ENCODE peak calls at places on chromosomes 5 and 9, in seven cellular contexts. M is coronary artery, B is endothelial cell of umbilical vein, T is right atrium auricular region, X is AG09309, K is pancreas, G is kidney epithelial cell. I is an unnamed sample.

GRCh38 chr9:93579711-93580516 is 3.5 kb downstream of the PHF2 start:
- DNase-seq in M (peak; percentile 72), B (no peak), T (peak; percentile 56), X (no peak), K (no peak), G (no peak), I (no peak)

GRCh38 chr5:64790210-64790609 is 21.5 kb downstream of the CWC27 start:
- DNase-seq in M (no peak), B (no peak), T (no peak), X (no peak), K (no peak), G (no peak), I (no peak)

GRCh38 chr9:75912951-75913350 is 22.5 kb downstream of the PCSK5 start:
- DNase-seq in M (no peak), B (no peak), T (no peak), X (no peak), K (peak; percentile 26), G (no peak), I (no peak)

GRCh38 chr9:73529666-73530065 is 378.0 kb downstream of the ANXA1 start:
- DNase-seq in M (no peak), B (no peak), T (no peak), X (no peak), K (no peak), G (no peak), I (no peak)

GRCh38 chr9:16213781-16214515 is 656.5 kb downstream of the BNC2 start:
- DNase-seq in M (peak; percentile 82), B (peak; percentile 91), T (peak; percentile 85), X (peak; percentile 89), K (no peak), G (no peak), I (peak; percentile 97)

GRCh38 chr9:134841180-134841904 is 39.3 kb upstream of the FCN2 start:
- DNase-seq in M (no peak), B (no peak), T (no peak), X (no peak), K (no peak), G (no peak), I (no peak)

GRCh38 chr9:121185178-121185745 is 16.4 kb downstream of the RAB14 start:
- DNase-seq in M (no peak), B (no peak), T (no peak), X (no peak), K (no peak), G (no peak), I (no peak)

GRCh38 chr5:152542741-152543140 is 137.7 kb upstream of the NMUR2 start:
- DNase-seq in M (no peak), B (no peak), T (no peak), X (no peak), K (no peak), G (peak; percentile 1), I (peak; percentile 12)

GRCh38 chr9:19660019-19660418 is 128.8 kb downstream of the SLC24A2 start:
- DNase-seq in M (no peak), B (no peak), T (no peak), X (no peak), K (no peak), G (no peak), I (no peak)

GRCh38 chr5:157362502-157362901 is 96.6 kb downstream of the CYFIP2 start:
- DNase-seq in M (no peak), B (no peak), T (peak; percentile 18), X (no peak), K (no peak), G (no peak), I (no peak)

GRCh38 chr5:111079846-111080245 is 8.3 kb downstream of the TSLP start:
- DNase-seq in M (no peak), B (no peak), T (no peak), X (no peak), K (no peak), G (no peak), I (no peak)

GRCh38 chr5:36573441-36573840 is 33.0 kb upstream of the SLC1A3 start:
- DNase-seq in M (no peak), B (peak; percentile 51), T (no peak), X (no peak), K (no peak), G (peak; percentile 66), I (peak; percentile 89)

GRCh38 chr9:91178281-91179236 is 183.2 kb downstream of the AUH start:
- DNase-seq in M (peak; percentile 62), B (no peak), T (peak; percentile 53), X (no peak), K (no peak), G (no peak), I (no peak)

GRCh38 chr9:69131682-69132081 is 42.4 kb upstream of the TJP2 start:
- DNase-seq in M (no peak), B (peak; percentile 53), T (no peak), X (peak; percentile 84), K (no peak), G (peak; percentile 99), I (peak; percentile 82)

GRCh38 chr9:95024097-95024671 is 293.3 kb downstream of the FANCC start:
- DNase-seq in M (no peak), B (peak; percentile 77), T (no peak), X (no peak), K (peak; percentile 76), G (no peak), I (no peak)

GRCh38 chr5:149333711-149334443 is 11.4 kb upstream of the GRPEL2 start:
- DNase-seq in M (no peak), B (peak; percentile 79), T (no peak), X (no peak), K (no peak), G (no peak), I (no peak)

GRCh38 chr5:1563051-1563461 is 39.3 kb upstream of the LPCAT1 start:
- DNase-seq in M (no peak), B (no peak), T (no peak), X (no peak), K (no peak), G (no peak), I (no peak)

GRCh38 chr5:172768573-172769323 is 2.2 kb downstream of the DUSP1 start:
- DNase-seq in M (no peak), B (peak; percentile 55), T (no peak), X (no peak), K (peak; percentile 69), G (no peak), I (no peak)

DNA sequence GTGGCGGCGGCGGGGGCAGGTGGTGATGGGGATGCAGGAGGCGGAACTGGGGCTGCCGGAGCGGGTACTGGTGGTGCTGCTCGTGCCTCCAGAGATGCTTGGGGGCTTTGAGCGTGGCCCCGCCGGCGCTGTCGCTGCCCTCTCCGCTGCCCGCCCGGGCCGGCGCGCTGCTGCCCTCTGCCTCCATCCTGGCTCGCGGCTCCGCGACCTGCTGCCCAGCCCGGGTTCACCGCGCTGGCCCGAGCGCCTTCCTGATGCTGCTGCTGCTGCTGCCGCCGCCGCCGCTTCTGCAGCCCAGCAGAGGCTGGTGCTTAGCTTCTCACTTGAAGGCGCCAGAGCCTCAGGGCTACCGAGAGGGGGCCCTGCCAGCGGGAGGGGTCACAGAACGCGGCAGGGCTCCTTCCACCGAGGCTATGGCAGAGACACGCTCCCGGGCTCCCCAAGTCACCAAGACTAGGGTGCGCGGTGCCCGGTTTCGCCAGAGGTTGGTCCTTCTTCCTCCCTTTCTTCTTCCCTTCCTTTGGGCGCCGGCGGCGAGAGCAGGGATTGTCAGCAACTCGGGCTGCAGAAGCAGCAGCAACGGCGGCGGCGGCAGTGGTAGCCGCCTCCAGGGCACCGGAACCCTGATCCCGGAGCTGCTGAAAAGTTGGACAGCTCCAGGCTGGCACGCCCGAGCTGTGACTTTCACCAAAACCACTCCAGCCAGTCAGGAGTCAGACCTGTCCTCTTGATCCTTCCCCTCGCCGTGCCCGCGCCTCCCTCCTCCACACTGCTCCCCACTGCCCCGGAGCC is at the start of gene PDE4D:
- DNase-seq in M (peak; percentile 72), B (peak; percentile 49), T (no peak), X (no peak), K (peak; percentile 66), G (peak; percentile 31), I (peak; percentile 38)
- TF ChIP-seq CTCF in M (no peak), B (no peak), T (no peak), X (no peak), K (no peak), G (no peak), I (peak; percentile 17)

GRCh38 chr5:15500326-15500958 is 462 bp downstream of the FBXL7 start:
- DNase-seq in M (peak; percentile 81), B (peak; percentile 56), T (peak; percentile 85), X (no peak), K (peak; percentile 21), G (no peak), I (no peak)
- H3K4me3 ChIP-seq in M (peak overlapping the region; percentile 87), B (peak overlapping the region; percentile 88), T (peak overlapping the region; percentile 84), X (peak overlapping the region; percentile 75), K (peak overlapping the region; percentile 30), G (peak overlapping the region; percentile 93), I (peak overlapping the region; percentile 64)

GRCh38 chr9:107249131-107249533 is 33.9 kb upstream of the RAD23B start:
- DNase-seq in M (no peak), B (no peak), T (no peak), X (no peak), K (no peak), G (no peak), I (no peak)

GRCh38 chr9:107243757-107244156 is 39.3 kb upstream of the RAD23B start:
- DNase-seq in M (no peak), B (no peak), T (no peak), X (no peak), K (no peak), G (peak; percentile 84), I (peak; percentile 62)

GRCh38 chr9:107248714-107249113 is 34.4 kb upstream of the RAD23B start:
- DNase-seq in M (no peak), B (no peak), T (no peak), X (no peak), K (no peak), G (no peak), I (no peak)

GRCh38 chr9:107249665-107250285 is 33.3 kb upstream of the RAD23B start:
- DNase-seq in M (no peak), B (no peak), T (no peak), X (no peak), K (no peak), G (no peak), I (no peak)

DNA sequence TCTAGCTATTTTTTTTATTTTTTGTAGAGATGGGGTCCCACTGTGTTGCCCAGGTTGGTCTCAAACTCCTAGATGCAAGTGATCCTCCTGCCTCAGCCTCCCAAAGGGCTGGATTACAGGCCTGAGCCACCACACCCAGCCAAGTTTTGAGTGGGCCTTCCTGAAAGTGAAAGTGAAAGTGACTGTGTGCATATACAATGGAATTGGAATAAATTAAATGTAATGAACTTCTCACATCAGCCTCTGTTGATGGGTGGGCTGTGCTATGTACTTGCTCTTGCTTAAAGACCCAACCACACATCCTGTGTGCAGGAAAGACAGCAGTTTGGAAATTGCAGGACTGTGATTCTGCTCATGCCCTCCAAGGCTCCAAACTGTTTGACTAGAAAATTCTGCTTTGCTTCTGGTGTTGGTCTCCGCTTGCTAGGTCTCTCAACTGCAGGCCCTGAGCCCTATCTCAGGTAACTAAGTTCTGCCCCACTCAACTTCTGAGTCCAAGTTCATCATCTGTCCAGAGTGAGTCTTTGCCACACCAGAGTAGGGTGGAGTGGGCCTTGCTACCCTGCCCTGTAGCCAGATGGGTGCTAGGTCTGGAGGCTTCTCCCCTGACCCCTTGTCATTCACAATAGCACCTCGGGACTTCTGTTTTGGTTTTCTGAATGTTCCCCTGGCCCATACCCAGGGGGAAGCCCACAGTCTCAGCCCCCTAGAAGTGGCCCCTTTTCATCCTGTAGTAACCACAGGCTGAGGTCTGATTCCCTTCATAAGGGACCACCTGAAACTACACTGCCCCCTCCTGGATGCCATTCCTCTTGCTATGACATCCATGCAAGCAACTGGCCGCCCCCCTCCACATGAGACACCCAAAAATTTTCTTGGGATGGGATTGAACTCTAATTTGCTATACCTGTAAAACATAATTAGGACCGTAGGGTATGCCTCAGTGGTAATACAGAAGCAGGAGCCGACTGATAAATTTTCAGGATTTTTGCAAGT is 36.5 kb upstream of the RAD23B start:
- DNase-seq in M (no peak), B (no peak), T (no peak), X (no peak), K (no peak), G (no peak), I (no peak)
- TF ChIP-seq CTCF in M (no peak), B (no peak), T (no peak), X (no peak), K (no peak), G (peak; percentile 27), I (no peak)

GRCh38 chr9:125103770-125104169 is 39.6 kb downstream of the SCAI start:
- DNase-seq in M (no peak), B (no peak), T (no peak), X (no peak), K (no peak), G (no peak), I (no peak)
- H3K4me3 ChIP-seq in M (no peak overlapping the region), B (no peak overlapping the region), T (no peak overlapping the region), X (no peak overlapping the region), K (no peak overlapping the region), G (no peak overlapping the region), I (no peak overlapping the region)

I was measured in astrocyte of the cerebellum.